ENCODE peak calls at places on chromosomes 7 and 10, in four cellular contexts. F is SK-N-SH, Z is transverse colon, X is HepG2. M is an unnamed sample.

GRCh38 chr10:77784856-77785255 is 141.7 kb downstream of the DLG5 start:
- DNase-seq in F (no peak), Z (no peak), X (no peak), M (no peak)

GRCh38 chr10:130934333-130935035 is 377.0 kb downstream of the TCERG1L start:
- DNase-seq in F (no peak), Z (no peak), X (no peak), M (no peak)

GRCh38 chr7:47478017-47478344 is 103.9 kb downstream of the TNS3 start:
- DNase-seq in F (no peak), Z (no peak), X (no peak), M (no peak)

GRCh38 chr10:47143072-47143471 is 156.9 kb upstream of the GDF10 start:
- DNase-seq in F (no peak), Z (no peak), X (no peak), M (no peak)

GRCh38 chr10:75000748-75001321 is 110.6 kb upstream of the SAMD8 start:
- DNase-seq in F (no peak), Z (no peak), X (no peak), M (no peak)

GRCh38 chr7:2978403-2978802 is 65.3 kb downstream of the CARD11 start:
- DNase-seq in F (no peak), Z (peak; percentile 85), X (no peak), M (peak; percentile 94)

GRCh38 chr10:82206831-82207230 is 331.8 kb downstream of the NRG3 start:
- DNase-seq in F (no peak), Z (no peak), X (no peak), M (no peak)

GRCh38 chr7:13829914-13830603 is 159.4 kb downstream of the ETV1 start:
- DNase-seq in F (no peak), Z (no peak), X (no peak), M (no peak)

GRCh38 chr7:24972991-24973390 is 7.0 kb downstream of the OSBPL3 start:
- DNase-seq in F (no peak), Z (no peak), X (no peak), M (no peak)

GRCh38 chr10:73838008-73838567 is 26.7 kb upstream of the NDST2 start:
- DNase-seq in F (no peak), Z (no peak), X (no peak), M (no peak)

GRCh38 chr7:87345962-87346371 is 503 bp downstream of the CROT start:
- DNase-seq in F (no peak), Z (no peak), X (no peak), M (no peak)

GRCh38 chr10:10778959-10779358 is 238.7 kb upstream of the CELF2 start:
- DNase-seq in F (no peak), Z (no peak), X (no peak), M (no peak)

GRCh38 chr7:112036071-112036470 is 170.1 kb downstream of the DOCK4 start:
- DNase-seq in F (no peak), Z (no peak), X (no peak), M (no peak)

GRCh38 chr10:128011059-128011979 is 104.4 kb downstream of the PTPRE start:
- DNase-seq in F (peak; percentile 95), Z (peak; percentile 86), X (peak; percentile 43), M (peak; percentile 96)

GRCh38 chr7:24169077-24169624 is 114.8 kb upstream of the NPY start:
- DNase-seq in F (no peak), Z (no peak), X (no peak), M (no peak)

GRCh38 chr7:338295-339061 is 48.5 kb downstream of the FOXL3 start:
- DNase-seq in F (no peak), Z (no peak), X (no peak), M (peak; percentile 64)

GRCh38 chr7:103929808-103930415 is 59.5 kb downstream of the RELN start:
- DNase-seq in F (no peak), Z (no peak), X (no peak), M (no peak)

GRCh38 chr7:2812831-2813230 is 31.3 kb downstream of the GNA12 start:
- DNase-seq in F (no peak), Z (no peak), X (no peak), M (no peak)

GRCh38 chr7:135925205-135925604 is 52.0 kb downstream of the MTPN start:
- DNase-seq in F (no peak), Z (no peak), X (no peak), M (no peak)

GRCh38 chr10:36681751-36682633 is 443.4 kb upstream of the ANKRD30A start:
- DNase-seq in F (no peak), Z (no peak), X (peak; percentile 3), M (no peak)

GRCh38 chr7:121085922-121086321 is 97.4 kb downstream of the CPED1 start:
- DNase-seq in F (no peak), Z (no peak), X (no peak), M (no peak)
- TF ChIP-seq POLR2AphosphoS5 in F (no peak), Z (no peak), X (no peak), M (no peak)

GRCh38 chr10:51629969-51630617 is 69.3 kb downstream of the CSTF2T start:
- DNase-seq in F (no peak), Z (no peak), X (no peak), M (no peak)
- H3K4me1 ChIP-seq in F (no peaks in the 10 kb centered on the region), Z (no peaks in the 10 kb centered on the region), X (no peaks in the 10 kb centered on the region), M (no peaks in the 10 kb centered on the region)

DNA sequence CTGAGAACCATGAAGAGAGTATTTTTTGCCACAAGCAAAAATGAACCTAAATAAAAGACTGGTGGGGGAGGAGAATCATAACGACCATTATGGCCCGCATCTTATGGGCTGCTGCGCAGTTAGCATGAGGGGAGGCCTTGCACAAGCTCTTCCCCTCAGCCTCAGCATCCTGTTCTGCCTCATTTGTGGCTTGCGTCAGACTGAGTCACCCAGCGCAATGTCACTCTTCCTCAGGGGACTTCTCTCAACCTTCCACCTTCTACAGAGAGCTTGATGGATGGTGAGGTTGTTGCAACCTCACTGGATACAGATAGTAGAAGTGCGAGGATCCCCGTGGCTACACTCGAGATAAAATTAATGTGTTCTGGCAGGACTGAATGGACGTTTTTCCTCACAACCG is 16.8 kb upstream of the GPR15LG start:
- DNase-seq in F (no peak), Z (no peak), X (no peak), M (peak; percentile 84)
- TF ChIP-seq POLR2AphosphoS5 in F (no peak), Z (peak; percentile 15), X (no peak), M (no peak)

DNA sequence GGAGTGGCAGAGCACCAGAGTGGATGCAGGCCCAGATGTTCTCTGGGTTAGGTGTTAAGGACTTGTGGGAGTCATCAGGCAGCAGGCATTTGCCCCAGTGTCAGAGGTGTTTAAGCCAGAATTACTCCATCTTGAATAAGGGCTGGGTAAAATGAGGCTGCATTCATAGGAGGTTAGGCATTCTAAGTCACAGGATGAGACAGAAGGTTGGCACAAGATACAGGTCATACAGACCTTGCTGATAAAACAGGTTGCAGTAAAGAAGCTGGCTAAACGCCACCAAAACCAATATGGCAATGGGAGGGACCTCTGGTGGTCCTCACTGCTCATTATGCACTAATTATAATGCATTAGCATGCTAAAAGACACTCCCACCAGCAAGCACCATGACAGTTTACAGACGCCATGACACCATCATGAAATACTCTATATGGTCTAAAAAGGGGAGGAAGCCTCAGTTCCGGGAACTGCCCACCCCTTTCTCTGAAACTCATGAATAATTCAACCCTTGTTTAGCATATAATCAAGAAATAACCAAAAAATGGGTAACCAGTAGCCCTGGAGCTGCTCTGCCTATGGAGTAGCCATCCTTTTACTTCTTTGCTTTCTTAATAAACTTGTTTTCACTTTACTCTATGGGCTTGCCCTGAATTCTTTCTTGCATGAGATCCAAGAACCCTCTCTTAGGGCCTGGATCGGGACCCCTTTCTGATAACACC is 882 bp upstream of the LRRC61 start:
- DNase-seq in F (no peak), Z (no peak), X (peak; percentile 29), M (no peak)
- H3K4me1 ChIP-seq in F (no peaks in the 10 kb centered on the region), Z (peaks cover 23% of the 10 kb centered on the region), X (peaks cover 54% of the 10 kb centered on the region), M (peaks cover 12% of the 10 kb centered on the region)

GRCh38 chr7:30468041-30468440 is 10.5 kb downstream of the NOD1 start:
- DNase-seq in F (no peak), Z (no peak), X (no peak), M (no peak)

GRCh38 chr7:30469303-30469702 is 9.3 kb downstream of the NOD1 start:
- DNase-seq in F (no peak), Z (peak; percentile 71), X (peak; percentile 83), M (peak; percentile 81)

GRCh38 chr7:30470163-30470770 is 8.3 kb downstream of the NOD1 start:
- DNase-seq in F (no peak), Z (no peak), X (no peak), M (no peak)

GRCh38 chr7:30467275-30467674 is 11.3 kb downstream of the NOD1 start:
- DNase-seq in F (no peak), Z (no peak), X (no peak), M (no peak)

GRCh38 chr7:30468791-30469190 is 9.8 kb downstream of the NOD1 start:
- DNase-seq in F (no peak), Z (no peak), X (no peak), M (no peak)
- TF ChIP-seq POLR2AphosphoS5 in F (no peak), Z (no peak), X (no peak), M (no peak)